ENCODE peak calls at places on chromosomes 16 and 17, in six cellular contexts. R is GM23248, Y is neural progenitor cell, H is SK-N-SH, A is MM.1S, N is HCT116. F is an unnamed sample.
A peak's percentile ranks its signal among the peaks of the same experiment; 100 is the strongest.

GRCh38 chr16:3282103-3282746 is 1.1 kb upstream of the ZNF263 start:
- DNase-seq in R (peak; percentile 85), Y (peak; percentile 86), H (peak; percentile 88), A (no peak), N (no peak), F (peak; percentile 47)

GRCh38 chr16:75238132-75238852 is 13.1 kb downstream of the BCAR1 start:
- DNase-seq in R (peak; percentile 98), Y (peak; percentile 46), H (peak; percentile 71), A (no peak), N (no peak), F (no peak)

GRCh38 chr17:16407911-16408588 is 7.3 kb upstream of the TRPV2 start:
- DNase-seq in R (peak; percentile 54), Y (peak; percentile 58), H (peak; percentile 76), A (peak; percentile 85), N (no peak), F (peak; percentile 47)

GRCh38 chr16:47925811-47926460 is 229.9 kb downstream of the ABCC12 start:
- DNase-seq in R (no peak), Y (no peak), H (no peak), A (no peak), N (no peak), F (peak; percentile 64)

GRCh38 chr16:83813818-83814653 is 6.3 kb downstream of the HSBP1 start:
- DNase-seq in R (peak; percentile 72), Y (peak; percentile 73), H (no peak), A (peak; percentile 88), N (no peak), F (peak; percentile 28)

GRCh38 chr16:51359141-51359960 is 208.3 kb upstream of the SALL1 start:
- DNase-seq in R (peak; percentile 6), Y (peak; percentile 90), H (peak; percentile 73), A (no peak), N (no peak), F (no peak)

GRCh38 chr16:82055728-82056549 is 20.9 kb downstream of the HSD17B2 start:
- DNase-seq in R (no peak), Y (no peak), H (no peak), A (no peak), N (no peak), F (peak; percentile 24)

GRCh38 chr17:77313831-77314230 is 173.1 kb downstream of the SEC14L1 start:
- DNase-seq in R (no peak), Y (no peak), H (no peak), A (no peak), N (no peak), F (no peak)

GRCh38 chr16:10081201-10081940 is 100.9 kb downstream of the GRIN2A start:
- DNase-seq in R (no peak), Y (peak; percentile 67), H (no peak), A (no peak), N (no peak), F (no peak)

GRCh38 chr16:86498661-86499493 is 11.4 kb upstream of the FOXF1 start:
- DNase-seq in R (no peak), Y (peak; percentile 56), H (no peak), A (no peak), N (no peak), F (no peak)

GRCh38 chr16:86894168-86894567 is 315.8 kb downstream of the FOXL1 start:
- DNase-seq in R (no peak), Y (no peak), H (no peak), A (no peak), N (no peak), F (no peak)

GRCh38 chr16:1823821-1824220 is 2.8 kb downstream of the HAGH start:
- DNase-seq in R (no peak), Y (peak; percentile 72), H (no peak), A (peak; percentile 65), N (no peak), F (peak; percentile 6)

GRCh38 chr16:10965440-10966039 is 21.2 kb downstream of the CLEC16A start:
- DNase-seq in R (no peak), Y (no peak), H (no peak), A (peak; percentile 95), N (no peak), F (no peak)

GRCh38 chr17:8121531-8122390 is 2.1 kb downstream of the HES7 start:
- DNase-seq in R (peak; percentile 72), Y (peak; percentile 96), H (peak; percentile 85), A (peak; percentile 62), N (peak; percentile 51), F (peak; percentile 47)

GRCh38 chr17:8072727-8073461 is 14.6 kb downstream of the ALOX12B start:
- DNase-seq in R (peak; percentile 37), Y (peak; percentile 54), H (peak; percentile 54), A (no peak), N (no peak), F (no peak)

GRCh38 chr16:73616186-73616585 is 568.3 kb upstream of the ZFHX3 start:
- DNase-seq in R (no peak), Y (peak; percentile 43), H (no peak), A (peak; percentile 22), N (peak; percentile 33), F (no peak)

GRCh38 chr16:10671729-10672128 is 23.0 kb downstream of the TEKT5 start:
- DNase-seq in R (no peak), Y (no peak), H (no peak), A (no peak), N (no peak), F (no peak)

GRCh38 chr16:60945225-60945624 is 1091.0 kb downstream of the CDH8 start:
- DNase-seq in R (no peak), Y (peak; percentile 79), H (no peak), A (peak; percentile 23), N (no peak), F (peak; percentile 1)

GRCh38 chr16:56278196-56278855 is 87.0 kb downstream of the GNAO1 start:
- DNase-seq in R (no peak), Y (no peak), H (no peak), A (no peak), N (no peak), F (no peak)

GRCh38 chr17:6153416-6153815 is 83.2 kb downstream of the WSCD1 start:
- DNase-seq in R (no peak), Y (no peak), H (no peak), A (no peak), N (no peak), F (no peak)

GRCh38 chr16:76035689-76036088 is 241.5 kb upstream of the CNTNAP4 start:
- DNase-seq in R (no peak), Y (peak; percentile 37), H (no peak), A (no peak), N (peak; percentile 2), F (peak; percentile 18)

GRCh38 chr16:2364638-2365210 is 24.2 kb upstream of the ABCA3 start:
- DNase-seq in R (no peak), Y (no peak), H (peak; percentile 63), A (no peak), N (no peak), F (peak; percentile 4)

GRCh38 chr16:73031155-73031866 is 16.6 kb downstream of the ZFHX3 start:
- DNase-seq in R (peak; percentile 80), Y (no peak), H (no peak), A (no peak), N (no peak), F (no peak)

GRCh38 chr17:4509402-4509801 is 10.7 kb downstream of the SPNS2 start:
- DNase-seq in R (no peak), Y (no peak), H (no peak), A (peak; percentile 19), N (no peak), F (no peak)

GRCh38 chr16:11620243-11621003 is 33.7 kb upstream of the LITAF start:
- DNase-seq in R (no peak), Y (no peak), H (no peak), A (no peak), N (no peak), F (no peak)

GRCh38 chr16:86549893-86550190 is 5.2 kb downstream of the MTHFSD start:
- DNase-seq in R (no peak), Y (no peak), H (no peak), A (no peak), N (no peak), F (no peak)

GRCh38 chr17:81703747-81704654 is 834 bp downstream of the MRPL12 start:
- DNase-seq in R (peak; percentile 62), Y (no peak), H (no peak), A (no peak), N (no peak), F (no peak)

GRCh38 chr17:81697261-81698044 is 5.7 kb upstream of the MRPL12 start:
- DNase-seq in R (no peak), Y (no peak), H (no peak), A (no peak), N (no peak), F (no peak)

GRCh38 chr17:81702934-81703746 is at the start of gene MRPL12:
- DNase-seq in R (peak; percentile 98), Y (peak; percentile 99), H (peak; percentile 100), A (peak; percentile 97), N (peak; percentile 90), F (peak; percentile 95)

GRCh38 chr17:81701288-81702071 is 1.7 kb upstream of the MRPL12 start:
- DNase-seq in R (peak; percentile 56), Y (no peak), H (no peak), A (peak; percentile 39), N (no peak), F (peak; percentile 25)

GRCh38 chr17:81700353-81701287 is 2.5 kb upstream of the MRPL12 start:
- DNase-seq in R (no peak), Y (no peak), H (no peak), A (no peak), N (no peak), F (no peak)
- H3K79me2 ChIP-seq in R (peaks cover 87% of the 10 kb centered on the region), Y (peaks cover 75% of the 10 kb centered on the region), H (peaks cover 96% of the 10 kb centered on the region), A (peaks cover 75% of the 10 kb centered on the region), N (peaks cover 93% of the 10 kb centered on the region), F (peaks cover 91% of the 10 kb centered on the region)

DNA sequence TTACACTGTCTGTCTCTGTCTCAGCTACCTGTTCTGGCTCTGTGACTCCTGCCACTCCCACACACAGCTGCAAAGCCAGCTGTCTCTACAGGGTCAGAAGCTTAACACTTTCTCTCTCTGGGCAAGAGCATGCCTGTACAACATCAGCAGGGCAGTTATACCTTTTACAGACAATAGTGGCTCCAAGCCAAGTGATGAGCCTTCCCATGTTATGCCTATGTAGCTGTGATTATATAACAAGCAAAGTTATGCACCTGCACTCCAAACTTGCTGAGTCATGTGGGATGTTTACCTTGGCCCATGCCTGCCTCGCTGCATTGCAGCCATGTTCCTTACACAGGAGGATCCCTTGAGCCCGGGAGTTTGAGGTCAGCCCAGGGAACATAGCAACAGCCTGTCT is 31.8 kb upstream of the APPBP2 start:
- DNase-seq in R (no peak), Y (no peak), H (no peak), A (peak; percentile 23), N (no peak), F (no peak)
- H3K9ac ChIP-seq in R (no peak overlapping the region), Y (no peak overlapping the region), H (no peak overlapping the region), A (no peak overlapping the region), N (no peak overlapping the region), F (no peak overlapping the region)

GRCh38 chr17:60770946-60771422 is 93.3 kb downstream of the BCAS3 start:
- DNase-seq in R (no peak), Y (no peak), H (no peak), A (no peak), N (no peak), F (no peak)

GRCh38 chr17:60769327-60769726 is 91.7 kb downstream of the BCAS3 start:
- DNase-seq in R (no peak), Y (no peak), H (no peak), A (no peak), N (no peak), F (no peak)

GRCh38 chr17:60767744-60768308 is 90.2 kb downstream of the BCAS3 start:
- DNase-seq in R (no peak), Y (no peak), H (no peak), A (no peak), N (no peak), F (no peak)

GRCh38 chr17:60766778-60767190 is 89.1 kb downstream of the BCAS3 start:
- DNase-seq in R (no peak), Y (no peak), H (no peak), A (no peak), N (no peak), F (no peak)
- TF ChIP-seq EZH2phosphoT487 in R (no peak), Y (no peak), H (no peak), A (no peak), N (no peak), F (no peak)

GRCh38 chr17:21217346-21217745 is 3.4 kb upstream of the TMEM11 start:
- DNase-seq in R (no peak), Y (no peak), H (no peak), A (no peak), N (no peak), F (no peak)
- H3K79me2 ChIP-seq in R (peaks cover 71% of the 10 kb centered on the region), Y (peaks cover 15% of the 10 kb centered on the region), H (peaks cover 62% of the 10 kb centered on the region), A (peaks cover 48% of the 10 kb centered on the region), N (peaks cover 61% of the 10 kb centered on the region), F (peaks cover 76% of the 10 kb centered on the region)

F was measured in PC-3.